ENCODE peak calls at places on chromosomes 16 and 17, in nine cellular contexts. F, O, Y, T, L, N, U, D and I are unnamed samples.

GRCh38 chr17:50048146-50048720 is 7.7 kb upstream of the ITGA3 start:
- DNase-seq in F (no peak), L (peak; percentile 42), N (no peak), Y (peak; percentile 59), D (no peak), U (no peak), O (no peak), T (no peak), I (no peak)

GRCh38 chr17:80220709-80221215 is 535 bp downstream of the SLC26A11 start:
- DNase-seq in L (peak; percentile 70), D (peak; percentile 5), U (no peak), N (no peak), Y (peak; percentile 7), O (no peak), F (no peak), T (peak; percentile 52), I (no peak)

GRCh38 chr16:29674188-29674587 is 4.8 kb upstream of the QPRT start:
- DNase-seq in D (no peak), T (no peak), L (no peak), O (peak; percentile 84), N (no peak), U (no peak), F (peak; percentile 40), Y (no peak), I (no peak)

GRCh38 chr17:42120161-42121065 is 754 bp downstream of the KAT2A start:
- DNase-seq in O (no peak), L (peak; percentile 95), D (no peak), U (no peak), N (no peak), Y (no peak), T (peak; percentile 79), F (no peak), I (no peak)

GRCh38 chr17:49000943-49001342 is 3.8 kb downstream of the IGF2BP1 start:
- DNase-seq in O (peak; percentile 84), Y (peak; percentile 63), D (no peak), F (peak; percentile 81), T (no peak), N (no peak), L (no peak), U (no peak), I (no peak)

GRCh38 chr16:6206080-6206479 is 1108.5 kb upstream of the EEF2KMT start:
- DNase-seq in Y (no peak), O (no peak), T (no peak), F (no peak), D (no peak), U (no peak), L (peak; percentile 46), N (no peak), I (no peak)

GRCh38 chr17:6327007-6327406 is 107.9 kb downstream of the AIPL1 start:
- DNase-seq in U (no peak), O (no peak), Y (no peak), N (no peak), D (no peak), T (peak; percentile 35), F (no peak), L (peak; percentile 77), I (no peak)

GRCh38 chr16:2783581-2784375 is 3.6 kb downstream of the PRSS33 start:
- DNase-seq in F (no peak), N (no peak), Y (no peak), D (no peak), U (no peak), O (no peak), L (peak; percentile 43), T (no peak), I (no peak)

GRCh38 chr17:49404906-49405305 is 9.8 kb downstream of the PHB1 start:
- DNase-seq in L (peak; percentile 32), O (no peak), U (no peak), T (no peak), D (no peak), F (no peak), N (no peak), Y (peak; percentile 13), I (no peak)

GRCh38 chr17:55664287-55664686 is 58.4 kb downstream of the TMEM100 start:
- DNase-seq in T (no peak), L (no peak), N (no peak), O (peak; percentile 84), F (no peak), U (no peak), Y (no peak), D (no peak), I (no peak)

GRCh38 chr17:27247071-27247957 is 46.6 kb upstream of the WSB1 start:
- DNase-seq in L (no peak), O (no peak), F (peak; percentile 85), Y (peak; percentile 99), N (no peak), U (peak; percentile 14), D (no peak), T (no peak), I (no peak)

GRCh38 chr17:4186244-4186920 is 43.4 kb downstream of the CYB5D2 start:
- DNase-seq in T (no peak), L (no peak), N (no peak), U (no peak), D (no peak), F (no peak), Y (peak; percentile 37), O (no peak), I (no peak)

GRCh38 chr16:72122916-72123315 is 29.3 kb downstream of the DHX38 start:
- DNase-seq in N (no peak), D (no peak), U (no peak), O (no peak), L (no peak), F (no peak), T (no peak), Y (no peak), I (no peak)

GRCh38 chr17:16106161-16106891 is 106.7 kb downstream of the TTC19 start:
- DNase-seq in N (no peak), T (no peak), U (no peak), O (peak; percentile 3), F (peak; percentile 79), L (no peak), D (no peak), Y (peak; percentile 66), I (no peak)

GRCh38 chr17:63082952-63083351 is 116.9 kb downstream of the TANC2 start:
- DNase-seq in O (no peak), D (no peak), Y (peak; percentile 34), L (no peak), U (no peak), F (peak; percentile 55), N (no peak), T (no peak), I (no peak)

GRCh38 chr16:89275837-89276720 is 58.6 kb downstream of the ZNF778 start:
- DNase-seq in O (peak; percentile 45), U (no peak), N (no peak), L (no peak), D (no peak), Y (no peak), F (no peak), T (no peak), I (no peak)

GRCh38 chr16:70804153-70804728 is 3.3 kb upstream of the VAC14 start:
- DNase-seq in O (peak; percentile 92), U (no peak), D (no peak), Y (peak; percentile 98), N (no peak), F (peak; percentile 93), T (no peak), L (peak; percentile 21), I (no peak)

GRCh38 chr17:1958134-1958881 is 66.8 kb downstream of the RTN4RL1 start:
- DNase-seq in F (no peak), T (no peak), O (no peak), L (no peak), U (no peak), N (no peak), Y (no peak), D (no peak), I (no peak)

GRCh38 chr17:75587718-75588545 is at the start of gene MYO15B:
- DNase-seq in O (peak; percentile 65), U (no peak), T (peak; percentile 83), Y (peak; percentile 9), N (no peak), L (peak; percentile 93), F (no peak), D (peak; percentile 53), I (no peak)

GRCh38 chr17:6666077-6666521 is 14.5 kb downstream of the C17orf100 start:
- DNase-seq in D (no peak), T (peak; percentile 86), F (peak; percentile 79), Y (peak; percentile 92), N (peak; percentile 58), O (peak; percentile 71), L (peak; percentile 95), U (peak; percentile 14), I (no peak)

GRCh38 chr16:57118461-57119084 is 26.2 kb downstream of the CPNE2 start:
- DNase-seq in N (no peak), Y (peak; percentile 22), D (no peak), F (no peak), U (no peak), T (no peak), L (no peak), O (no peak), I (no peak)

GRCh38 chr17:47730681-47731080 is 2.4 kb upstream of the TBX21 start:
- DNase-seq in N (no peak), D (no peak), O (no peak), T (no peak), F (no peak), L (peak; percentile 20), Y (no peak), U (no peak), I (no peak)

GRCh38 chr16:67504190-67505021 is 21.1 kb upstream of the AGRP start:
- DNase-seq in U (no peak), D (peak; percentile 34), Y (no peak), N (peak; percentile 57), L (no peak), F (peak; percentile 24), T (no peak), O (peak; percentile 63), I (no peak)

GRCh38 chr16:15653227-15653626 is 3.2 kb downstream of the NDE1 start:
- DNase-seq in F (peak; percentile 97), L (no peak), D (no peak), T (no peak), O (no peak), U (no peak), N (no peak), Y (peak; percentile 86), I (no peak)

GRCh38 chr16:1526608-1527555 is 6.6 kb upstream of the TMEM204 start:
- DNase-seq in L (no peak), N (no peak), D (no peak), Y (no peak), T (no peak), O (no peak), F (no peak), U (no peak), I (no peak)